ENCODE peak calls at places on chromosomes 5 and 9, in six cellular contexts. C is fibroblast of lung, I is heart left ventricle, Z is uterus, W is left ventricle myocardium inferior, T is vagina. E is an unnamed sample.

GRCh38 chr5:68460147-68460760 is 244.7 kb downstream of the PIK3R1 start:
- DNase-seq in C (peak; percentile 59), I (no peak), Z (peak; percentile 46), W (no peak), T (no peak), E (no peak)

GRCh38 chr9:116493183-116493582 is 193.9 kb upstream of the TRIM32 start:
- DNase-seq in C (peak; percentile 37), I (no peak), Z (no peak), W (no peak), T (no peak), E (no peak)

GRCh38 chr5:173435543-173435942 is 107.3 kb upstream of the STC2 start:
- DNase-seq in C (no peak), I (no peak), Z (no peak), W (no peak), T (no peak), E (no peak)

GRCh38 chr5:132425009-132425937 is 55.8 kb downstream of the SLC22A5 start:
- DNase-seq in C (peak; percentile 94), I (no peak), Z (no peak), W (no peak), T (no peak), E (no peak)

GRCh38 chr9:122131401-122131921 is 28.1 kb downstream of the NDUFA8 start:
- DNase-seq in C (no peak), I (peak; percentile 68), Z (no peak), W (peak; percentile 43), T (no peak), E (no peak)

GRCh38 chr5:181170237-181170830 is 22.9 kb downstream of the OR2V2 start:
- DNase-seq in C (no peak), I (no peak), Z (no peak), W (no peak), T (no peak), E (no peak)

GRCh38 chr5:72184408-72184807 is 77.1 kb downstream of the MAP1B start:
- DNase-seq in C (no peak), I (no peak), Z (no peak), W (no peak), T (no peak), E (no peak)

GRCh38 chr5:67211926-67212325 is 15.3 kb upstream of the CD180 start:
- DNase-seq in C (peak; percentile 94), I (no peak), Z (no peak), W (no peak), T (no peak), E (no peak)

GRCh38 chr9:134178781-134179551 is 14.6 kb upstream of the RNU6ATAC start:
- DNase-seq in C (no peak), I (peak; percentile 77), Z (peak; percentile 79), W (peak; percentile 53), T (no peak), E (peak; percentile 59)

GRCh38 chr9:110282023-110282766 is 25.9 kb upstream of the TXN start:
- DNase-seq in C (peak; percentile 63), I (no peak), Z (no peak), W (no peak), T (no peak), E (no peak)

GRCh38 chr9:75907329-75907728 is 16.9 kb downstream of the PCSK5 start:
- DNase-seq in C (peak; percentile 72), I (no peak), Z (no peak), W (no peak), T (no peak), E (no peak)

GRCh38 chr9:11326231-11326630 is 713.4 kb upstream of the PTPRD start:
- DNase-seq in C (no peak), I (no peak), Z (no peak), W (no peak), T (no peak), E (no peak)

GRCh38 chr5:135205616-135206349 is 171.8 kb upstream of the PITX1 start:
- DNase-seq in C (peak; percentile 38), I (no peak), Z (no peak), W (no peak), T (no peak), E (no peak)

GRCh38 chr5:56064984-56065383 is 70.2 kb upstream of the IL6ST start:
- DNase-seq in C (no peak), I (no peak), Z (no peak), W (no peak), T (no peak), E (no peak)

GRCh38 chr5:24183941-24184340 is 460.8 kb downstream of the CDH10 start:
- DNase-seq in C (peak; percentile 9), I (no peak), Z (no peak), W (no peak), T (no peak), E (no peak)

GRCh38 chr9:5459289-5459829 is 9.0 kb downstream of the CD274 start:
- DNase-seq in C (peak; percentile 85), I (no peak), Z (no peak), W (no peak), T (no peak), E (no peak)

GRCh38 chr5:134131165-134131564 is 16.7 kb downstream of the TCF7 start:
- DNase-seq in C (no peak), I (no peak), Z (no peak), W (no peak), T (no peak), E (no peak)

GRCh38 chr9:36136277-36136893 is at the start of gene GLIPR2:
- DNase-seq in C (peak; percentile 68), I (peak; percentile 89), Z (peak; percentile 76), W (peak; percentile 83), T (no peak), E (peak; percentile 38)

GRCh38 chr9:100099722-100100042 is 639 bp downstream of the INVS start:
- DNase-seq in C (no peak), I (peak; percentile 33), Z (no peak), W (no peak), T (no peak), E (no peak)

GRCh38 chr9:105142406-105143092 is 101.9 kb upstream of the SLC44A1 start:
- DNase-seq in C (peak; percentile 90), I (no peak), Z (no peak), W (no peak), T (no peak), E (no peak)

GRCh38 chr5:1292846-1293415 is 1.9 kb downstream of the TERT start:
- DNase-seq in C (no peak), I (no peak), Z (no peak), W (no peak), T (no peak), E (no peak)

GRCh38 chr5:51380603-51381207 is 2.5 kb upstream of the ISL1 start:
- DNase-seq in C (no peak), I (no peak), Z (no peak), W (no peak), T (no peak), E (no peak)

GRCh38 chr5:83026930-83027687 is 50.1 kb downstream of the TMEM167A start:
- DNase-seq in C (no peak), I (no peak), Z (no peak), W (no peak), T (no peak), E (no peak)

GRCh38 chr5:15031180-15031579 is 159.6 kb upstream of the ANKH start:
- DNase-seq in C (no peak), I (no peak), Z (no peak), W (no peak), T (no peak), E (no peak)

GRCh38 chr5:6626494-6626893 is 6.3 kb downstream of the NSUN2 start:
- DNase-seq in C (no peak), I (no peak), Z (no peak), W (no peak), T (no peak), E (no peak)

GRCh38 chr5:157607371-157608161 is 32.0 kb upstream of the ADAM19 start:
- DNase-seq in C (peak; percentile 80), I (no peak), Z (no peak), W (no peak), T (no peak), E (no peak)

GRCh38 chr5:142640316-142641005 is 45.4 kb downstream of the FGF1 start:
- DNase-seq in C (no peak), I (no peak), Z (no peak), W (no peak), T (no peak), E (no peak)

GRCh38 chr5:142637871-142638270 is 48.0 kb downstream of the FGF1 start:
- DNase-seq in C (no peak), I (no peak), Z (no peak), W (no peak), T (no peak), E (no peak)

GRCh38 chr5:142641681-142642080 is 44.2 kb downstream of the FGF1 start:
- DNase-seq in C (peak; percentile 46), I (no peak), Z (no peak), W (no peak), T (no peak), E (no peak)

GRCh38 chr5:142636698-142637324 is 49.1 kb downstream of the FGF1 start:
- DNase-seq in C (no peak), I (no peak), Z (no peak), W (no peak), T (no peak), E (no peak)

GRCh38 chr5:142639455-142639854 is 46.4 kb downstream of the FGF1 start:
- DNase-seq in C (no peak), I (no peak), Z (no peak), W (no peak), T (no peak), E (no peak)
- TF ChIP-seq CTCF in C (no peak), I (no peak), Z (no peak), W (no peak), T (no peak), E (no peak)

GRCh38 chr5:137097203-137097602 is 401.9 kb downstream of the SPOCK1 start:
- DNase-seq in C (peak; percentile 54), I (no peak), Z (no peak), W (no peak), T (no peak), E (no peak)
- H3K27me3 ChIP-seq in C (no peaks in the 10 kb centered on the region), I (no peaks in the 10 kb centered on the region), Z (no peaks in the 10 kb centered on the region), W (peaks cover 6% of the 10 kb centered on the region), T (no peaks in the 10 kb centered on the region), E (no peaks in the 10 kb centered on the region)

DNA sequence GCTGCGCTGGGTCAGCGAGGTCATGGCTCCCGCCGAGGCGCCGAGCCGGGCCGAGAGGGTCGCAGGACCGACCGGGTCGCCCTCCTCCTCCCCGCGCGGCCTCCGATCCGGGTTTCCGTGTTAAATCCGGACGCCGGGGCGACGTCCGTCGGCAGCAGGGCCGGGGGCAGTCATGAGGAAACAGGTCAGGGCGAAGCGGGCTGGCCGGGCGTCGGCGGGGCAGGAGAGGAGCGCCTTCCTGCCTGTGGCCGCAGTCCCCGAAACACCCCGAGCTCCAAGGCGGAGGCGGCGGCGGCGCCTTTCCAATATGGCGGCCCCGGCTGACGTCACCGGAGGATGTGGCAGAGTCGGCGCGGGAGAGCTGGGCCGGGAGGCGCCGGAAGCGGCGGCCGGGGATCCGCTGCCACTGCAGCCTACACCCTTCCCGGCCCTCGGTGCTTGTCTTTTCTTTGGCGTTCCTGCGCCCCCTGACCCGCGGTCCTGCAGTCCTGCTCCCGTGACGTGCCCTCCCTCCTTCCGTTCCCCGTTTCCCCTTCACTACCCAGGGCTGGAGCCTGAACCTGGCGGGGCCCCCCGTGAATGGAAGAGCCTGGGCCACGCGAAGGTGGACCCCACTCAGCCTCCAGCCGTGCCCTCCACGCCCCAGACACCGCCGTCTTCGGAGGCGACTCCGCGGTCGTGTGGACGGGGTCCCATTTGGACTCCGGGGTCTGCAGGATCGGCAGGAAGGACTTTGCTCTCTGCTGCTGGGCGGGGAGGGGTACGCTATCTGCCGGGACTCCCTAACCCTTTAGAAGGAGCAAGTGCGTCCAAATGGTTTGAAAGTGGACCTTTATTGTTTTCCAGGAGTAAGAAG is at the start of gene GOLPH3:
- DNase-seq in C (peak; percentile 86), I (peak; percentile 98), Z (peak; percentile 91), W (peak; percentile 96), T (no peak), E (peak; percentile 94)
- TF ChIP-seq CTCF in C (no peak), I (peak; percentile 17), Z (no peak), W (peak; percentile 41), T (peak; percentile 14), E (no peak)

GRCh38 chr5:73426034-73426433 is 22.5 kb downstream of the FOXD1 start:
- DNase-seq in C (no peak), I (no peak), Z (no peak), W (no peak), T (no peak), E (no peak)
- H3K27me3 ChIP-seq in C (no peaks in the 10 kb centered on the region), I (peaks cover 97% of the 10 kb centered on the region), Z (no peaks in the 10 kb centered on the region), W (peaks cover 99% of the 10 kb centered on the region), T (no peaks in the 10 kb centered on the region), E (no peaks in the 10 kb centered on the region)

E was measured in breast epithelium.